ENCODE peak calls at places on chromosomes 5 and 9, in five cellular contexts. T is GM12878, Z is HepG2, I is IMR-90, J is K562. O is an unnamed sample.

GRCh38 chr5:169682026-169682425 is 45.0 kb downstream of the DOCK2 start:
- DNase-seq in J (no peak), I (no peak), T (no peak), Z (no peak), O (no peak)

GRCh38 chr9:93968451-93969327 is 13.5 kb upstream of the BARX1 start:
- DNase-seq in Z (peak), J (no peak), I (peak), T (no peak), O (no peak)

GRCh38 chr5:38497946-38498345 is 58.5 kb downstream of the LIFR start:
- DNase-seq in T (no peak), Z (peak), J (no peak), I (peak), O (no peak)

GRCh38 chr5:158384535-158385421 is 525.8 kb upstream of the CLINT1 start:
- DNase-seq in I (peak), Z (no peak), J (no peak), T (no peak), O (no peak)

GRCh38 chr5:87399720-87400119 is 13.0 kb downstream of the CCNH start:
- DNase-seq in I (no peak), J (no peak), T (no peak), Z (no peak), O (no peak)

GRCh38 chr9:69945671-69946141 is 97.9 kb upstream of the MAMDC2 start:
- DNase-seq in Z (no peak), I (peak), J (no peak), T (no peak), O (no peak)

GRCh38 chr9:694499-695154 is 146.9 kb upstream of the DMRT1 start:
- DNase-seq in Z (no peak), I (peak), T (no peak), J (no peak), O (no peak)

GRCh38 chr9:99433555-99433954 is 211.5 kb downstream of the SEC61B start:
- DNase-seq in J (peak), T (peak), I (peak), Z (peak), O (no peak)

GRCh38 chr5:172085738-172086137 is 79.3 kb upstream of the FBXW11 start:
- DNase-seq in Z (no peak), J (no peak), T (no peak), I (no peak), O (no peak)

GRCh38 chr5:123266365-123266764 is 156.8 kb downstream of the CEP120 start:
- DNase-seq in J (no peak), I (no peak), Z (no peak), T (no peak), O (no peak)

GRCh38 chr5:88613051-88613450 is 269.9 kb downstream of the MEF2C start:
- DNase-seq in Z (no peak), T (no peak), I (no peak), J (no peak), O (no peak)

GRCh38 chr5:63854076-63854475 is 108.2 kb downstream of the HTR1A start:
- DNase-seq in J (no peak), T (no peak), I (no peak), Z (no peak), O (no peak)
- TF ChIP-seq MXI1 in J (no peak), T (no peak), I (no peak), Z (no peak), O (no peak)

GRCh38 chr5:114449836-114450515 is 88.1 kb downstream of the KCNN2 start:
- DNase-seq in J (peak), I (peak), T (peak), Z (peak), O (peak)

GRCh38 chr5:114447084-114447773 is 85.4 kb downstream of the KCNN2 start:
- DNase-seq in T (no peak), Z (no peak), J (no peak), I (peak), O (no peak)

GRCh38 chr5:114448496-114448895 is 86.6 kb downstream of the KCNN2 start:
- DNase-seq in Z (no peak), I (peak), J (no peak), T (no peak), O (no peak)

GRCh38 chr5:114450516-114450909 is 88.6 kb downstream of the KCNN2 start:
- DNase-seq in T (no peak), Z (no peak), J (no peak), I (peak), O (peak)
- TF ChIP-seq RAD21 in T (no peak), Z (no peak), J (no peak), I (no peak), O (no peak)

DNA sequence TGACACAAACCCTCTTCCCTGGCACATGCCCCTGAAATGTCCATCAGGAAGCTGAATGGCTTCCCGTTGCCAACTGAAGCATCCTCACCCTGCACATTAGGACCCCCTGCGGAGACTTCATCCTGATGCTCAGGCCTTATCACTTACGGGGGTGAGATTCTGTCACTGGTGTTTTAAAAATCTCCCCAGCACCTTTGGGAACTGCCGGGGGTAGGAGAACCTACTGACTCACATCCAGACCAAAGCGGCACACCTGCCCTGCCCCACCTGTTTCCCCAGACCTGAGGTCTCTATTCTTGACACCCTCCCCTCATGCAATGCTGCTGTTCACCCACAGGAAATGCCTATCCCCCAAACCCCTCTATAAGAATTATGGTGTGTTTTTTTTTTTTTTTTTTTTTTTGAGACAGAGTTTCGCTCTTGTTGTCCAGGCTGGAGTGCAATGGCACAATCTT is 20.8 kb downstream of the TRAF1 start:
- DNase-seq in Z (no peak), I (no peak), T (no peak), J (peak), O (no peak)
- H3K27ac ChIP-seq in Z (no peak), I (no peak), T (peak), J (no peak), O (no peak)

GRCh38 chr9:131018621-131019020 is 9.6 kb downstream of the LAMC3 start:
- DNase-seq in T (no peak), J (no peak), I (no peak), Z (peak), O (no peak)
- TF ChIP-seq MXI1 in T (no peak), J (no peak), I (no peak), Z (no peak), O (no peak)

GRCh38 chr5:137414112-137414511 is 85.0 kb downstream of the SPOCK1 start:
- DNase-seq in T (no peak), J (no peak), I (no peak), Z (no peak), O (peak)
- TF ChIP-seq RAD21 in T (no peak), J (no peak), I (no peak), Z (no peak), O (peak)

DNA sequence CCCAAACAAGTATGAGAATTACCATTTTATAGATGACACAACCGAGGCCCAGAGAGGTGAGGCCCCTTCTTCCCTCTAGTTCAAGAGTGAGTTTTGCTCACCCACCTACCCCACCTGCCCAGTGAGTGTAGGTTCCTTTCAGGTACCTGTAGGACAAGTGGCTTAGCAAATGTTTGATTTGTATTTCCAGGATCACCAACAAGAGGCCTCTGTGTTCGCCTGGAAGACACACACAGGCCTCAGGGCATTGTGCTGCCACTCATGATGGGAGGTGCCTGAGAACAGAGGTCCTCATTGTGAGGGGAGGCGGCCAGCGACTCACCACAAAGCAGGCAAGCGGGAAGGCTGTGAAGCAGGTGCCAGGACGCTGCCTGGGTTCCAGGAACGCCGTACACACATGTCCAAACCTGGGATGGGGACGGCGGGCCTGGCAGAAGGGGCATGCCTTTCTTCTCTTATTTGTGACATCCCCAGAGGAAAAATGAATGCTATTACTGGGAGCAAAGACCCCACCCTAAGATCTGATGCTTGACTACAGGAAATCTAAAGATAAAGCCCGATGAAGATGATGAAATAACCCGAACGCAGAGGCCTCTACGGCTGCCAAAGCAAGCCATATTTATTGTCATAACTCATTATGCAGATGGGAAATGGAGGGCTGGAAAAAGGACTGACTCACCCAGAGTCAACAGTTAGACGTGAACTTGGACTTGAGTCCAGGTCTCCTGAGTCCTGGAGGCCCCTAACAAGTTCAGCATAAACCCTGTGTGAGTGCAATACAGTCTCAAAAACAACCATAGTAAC is 60.2 kb upstream of the SLC25A51 start:
- DNase-seq in T (no peak), Z (peak), J (no peak), I (peak), O (no peak)
- H3K27ac ChIP-seq in T (no peak), Z (peak), J (no peak), I (peak), O (peak)

GRCh38 chr5:178114325-178115135 is 1.2 kb downstream of the N4BP3 start:
- DNase-seq in Z (no peak), J (no peak), T (no peak), I (no peak), O (no peak)

GRCh38 chr5:178112545-178112944 is 787 bp upstream of the N4BP3 start:
- DNase-seq in J (no peak), T (no peak), I (no peak), Z (no peak), O (no peak)

GRCh38 chr5:178113141-178113787 is at the start of gene N4BP3:
- DNase-seq in Z (no peak), J (peak), T (no peak), I (peak), O (peak)

GRCh38 chr5:178115136-178115834 is 2.0 kb downstream of the N4BP3 start:
- DNase-seq in Z (no peak), J (no peak), I (no peak), T (no peak), O (no peak)

DNA sequence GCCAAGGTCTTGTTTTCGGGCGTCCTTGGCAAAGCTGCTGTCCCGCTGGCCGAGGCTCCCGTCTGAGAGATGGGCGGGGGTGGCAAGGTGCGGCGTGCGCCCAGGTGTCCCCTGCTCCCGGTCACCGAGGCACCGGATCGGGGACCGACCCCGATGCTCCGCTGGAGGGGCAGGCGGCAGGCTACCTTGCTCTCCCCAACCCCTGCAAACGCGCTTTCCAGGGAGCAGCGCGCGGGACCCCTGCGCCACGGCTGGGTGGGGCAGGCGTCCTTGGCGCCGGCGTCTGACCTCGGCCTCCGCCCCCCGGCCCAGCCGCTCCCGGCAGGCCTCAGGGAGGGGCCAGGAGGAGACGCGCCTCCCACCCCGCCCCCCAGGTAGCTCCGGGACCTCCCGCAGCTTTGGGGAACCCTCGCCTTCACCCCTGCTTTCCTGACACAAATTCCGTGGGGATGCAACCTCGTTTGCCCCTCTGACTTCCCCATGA is 551 bp downstream of the N4BP3 start:
- DNase-seq in T (no peak), Z (no peak), J (peak), I (no peak), O (peak)
- TF ChIP-seq MXI1 in T (no peak), Z (no peak), J (no peak), I (no peak), O (no peak)

O was measured in SK-N-SH.